ENCODE peak calls at places on chromosomes 7 and 10, in four cellular contexts. T is H9, E is mesendoderm, H is H1. O is an unnamed sample.

GRCh38 chr7:70353948-70354335 is 755.7 kb downstream of the AUTS2 start:
- DNase-seq in T (no peak), H (no peak), E (peak), O (no peak)

GRCh38 chr10:86392723-86393094 is 26.1 kb upstream of the GRID1 start:
- DNase-seq in E (no peak), H (no peak), T (no peak), O (no peak)

GRCh38 chr7:78437118-78437517 is 638.5 kb downstream of the PHTF2 start:
- DNase-seq in H (no peak), T (no peak), E (no peak), O (peak)

GRCh38 chr7:22194633-22195273 is 162.2 kb downstream of the RAPGEF5 start:
- DNase-seq in T (no peak), H (no peak), E (no peak), O (no peak)

GRCh38 chr10:43235070-43235900 is 31.6 kb downstream of the RASGEF1A start:
- DNase-seq in H (no peak), E (no peak), T (peak), O (no peak)

GRCh38 chr10:49354593-49354992 is 41.3 kb downstream of the DRGX start:
- DNase-seq in T (no peak), E (no peak), H (no peak), O (no peak)

GRCh38 chr10:62270020-62270419 is 1.4 kb upstream of the RTKN2 start:
- DNase-seq in H (no peak), T (no peak), E (no peak), O (no peak)

GRCh38 chr10:25226775-25227682 is 52.2 kb downstream of the GPR158 start:
- DNase-seq in H (peak), T (peak), E (peak), O (peak)

GRCh38 chr10:130744631-130745030 is 566.9 kb downstream of the TCERG1L start:
- DNase-seq in H (no peak), T (no peak), E (peak), O (no peak)

GRCh38 chr7:139711991-139712753 is 65.6 kb downstream of the HIPK2 start:
- DNase-seq in E (peak), H (no peak), T (peak), O (no peak)

GRCh38 chr7:151694828-151695580 is 175.3 kb upstream of the RHEB start:
- DNase-seq in T (no peak), E (peak), H (no peak), O (no peak)

GRCh38 chr10:78552261-78552811 is 516.4 kb upstream of the ZMIZ1 start:
- DNase-seq in E (peak), T (no peak), H (no peak), O (peak)

GRCh38 chr10:90319188-90319914 is 538.5 kb downstream of the HTR7 start:
- DNase-seq in T (peak), E (peak), H (peak), O (peak)

GRCh38 chr10:85280014-85280413 is 951.6 kb downstream of the CCSER2 start:
- DNase-seq in H (peak), T (peak), E (peak), O (no peak)

GRCh38 chr10:77156406-77156879 is 481.2 kb downstream of the KCNMA1 start:
- DNase-seq in H (no peak), E (no peak), T (no peak), O (peak)

DNA sequence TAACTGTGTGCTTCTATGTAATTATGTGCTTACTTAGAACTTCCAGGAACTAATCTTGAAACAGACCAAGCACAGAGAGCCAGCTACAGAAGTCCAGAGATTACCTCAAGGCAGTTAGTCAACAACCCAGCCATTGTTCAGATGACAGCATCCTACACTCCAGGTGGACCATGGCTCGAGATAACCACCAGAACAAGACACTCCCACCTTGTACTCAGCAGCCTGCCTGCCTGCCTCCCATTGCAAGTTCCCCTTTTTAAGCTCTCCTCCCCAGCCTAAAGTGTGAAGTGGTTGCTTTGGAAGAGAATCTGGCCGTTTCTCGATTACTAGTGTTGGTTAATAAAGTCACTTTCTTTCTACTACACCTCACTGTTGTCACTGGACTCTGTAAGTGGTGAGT is 1080.5 kb upstream of the LRRN3 start:
- DNase-seq in H (no peak), T (no peak), E (peak), O (no peak)
- H3K56ac ChIP-seq in H (no peak), T (no peak), E (no peak), O (no peak)

GRCh38 chr10:103803941-103804340 is 51.4 kb downstream of the SH3PXD2A start:
- DNase-seq in T (no peak), H (no peak), E (peak), O (no peak)
- H3K56ac ChIP-seq in T (no peak), H (no peak), E (no peak), O (no peak)

GRCh38 chr10:131767716-131768115 is 133.1 kb upstream of the PPP2R2D start:
- DNase-seq in T (no peak), E (no peak), H (no peak), O (no peak)

GRCh38 chr10:131760416-131761166 is 140.2 kb upstream of the PPP2R2D start:
- DNase-seq in H (no peak), E (peak), T (peak), O (no peak)

GRCh38 chr10:131762789-131763696 is 137.8 kb upstream of the PPP2R2D start:
- DNase-seq in T (no peak), E (no peak), H (no peak), O (no peak)

GRCh38 chr10:131766096-131766495 is 134.7 kb upstream of the PPP2R2D start:
- DNase-seq in E (no peak), H (no peak), T (no peak), O (no peak)

DNA sequence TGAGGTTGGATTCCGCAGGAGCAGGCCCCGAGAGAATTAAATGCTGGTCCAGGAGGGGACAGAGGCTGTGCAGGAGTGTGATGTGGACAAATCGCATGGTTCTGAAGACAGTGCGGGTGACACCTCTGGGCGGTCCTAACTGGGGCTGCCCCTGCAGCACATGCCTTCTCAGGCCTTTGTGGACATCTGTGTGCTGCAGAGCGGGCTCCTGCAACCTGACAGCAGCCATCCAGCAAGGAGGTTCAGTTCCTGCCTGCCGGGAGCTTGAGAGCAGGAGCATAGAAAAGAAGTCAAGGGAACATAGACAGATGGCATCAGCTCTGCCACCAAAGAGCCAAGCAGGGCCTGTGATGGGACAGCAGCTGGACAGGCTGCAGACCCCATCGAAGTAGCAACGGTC is 135.9 kb upstream of the PPP2R2D start:
- DNase-seq in T (no peak), E (no peak), H (no peak), O (no peak)
- H3K56ac ChIP-seq in T (no peak), E (no peak), H (no peak), O (no peak)

GRCh38 chr10:12640550-12640949 is 291.2 kb downstream of the CAMK1D start:
- DNase-seq in T (no peak), H (no peak), E (no peak), O (no peak)
- H3K56ac ChIP-seq in T (no peak), H (no peak), E (no peak), O (no peak)

DNA sequence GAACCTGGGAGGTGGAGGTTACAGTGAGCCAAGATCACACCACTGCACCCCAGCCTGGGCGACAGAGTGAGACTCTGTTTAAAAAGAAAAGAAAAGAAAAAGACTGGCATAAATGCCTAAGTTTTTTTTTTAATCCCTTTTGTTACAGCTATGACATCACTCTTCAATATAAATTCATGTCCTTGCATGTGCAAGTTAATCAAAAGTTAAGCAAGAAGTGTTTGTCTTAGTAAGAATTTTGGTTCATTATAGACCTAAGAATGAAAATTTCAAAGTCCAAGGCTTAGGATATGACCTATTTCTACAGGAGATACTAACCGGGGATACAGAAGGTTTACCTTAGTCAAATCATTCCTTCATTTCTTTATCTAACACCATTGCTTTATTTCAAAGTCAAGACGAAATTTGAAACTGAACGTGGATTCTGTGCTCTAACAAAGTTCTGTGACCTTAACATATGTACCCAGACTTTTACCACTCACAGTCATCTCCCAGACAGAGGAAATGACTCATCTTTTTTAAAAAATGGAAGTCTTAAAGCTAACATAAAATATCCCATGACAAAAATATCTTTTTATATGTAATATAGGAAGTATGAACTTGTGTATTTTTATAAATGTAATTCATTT is 29.3 kb upstream of the ITGB8 start:
- DNase-seq in H (no peak), T (no peak), E (no peak), O (peak)
- H3K56ac ChIP-seq in H (no peak), T (no peak), E (no peak), O (no peak)

O was measured in IMR-90.